ENCODE peak calls at places on chromosomes 1 and 21, in seven cellular contexts. One of them, this sample, is unnamed. For H3K4me1, the result is how much of the 10 kb centered on the place peaks cover.

GRCh38 chr21:45596704-45597318 is 46.7 kb upstream of the PCBP3 start:
- DNase-seq in uterus: peak
- DNase-seq in osteoblast: peak
- DNase-seq in neural progenitor cell: peak
- DNase-seq in transverse colon: peak
- DNase-seq in HAP-1: peak
- DNase-seq in astrocyte: no peak
- DNase-seq in this sample: peak

GRCh38 chr1:59128239-59128736 is 168.6 kb upstream of the FGGY start:
- DNase-seq in HAP-1: no peak
- DNase-seq in uterus: no peak
- DNase-seq in transverse colon: no peak
- DNase-seq in osteoblast: no peak
- DNase-seq in astrocyte: peak
- DNase-seq in neural progenitor cell: no peak
- DNase-seq in this sample: no peak

GRCh38 chr1:14726606-14727005 is 128.1 kb downstream of the KAZN start:
- DNase-seq in uterus: no peak
- DNase-seq in HAP-1: no peak
- DNase-seq in astrocyte: no peak
- DNase-seq in neural progenitor cell: no peak
- DNase-seq in transverse colon: no peak
- DNase-seq in osteoblast: no peak
- DNase-seq in this sample: no peak

GRCh38 chr21:18178509-18178908 is 66.1 kb upstream of the CHODL start:
- DNase-seq in transverse colon: no peak
- DNase-seq in uterus: no peak
- DNase-seq in astrocyte: no peak
- DNase-seq in neural progenitor cell: no peak
- DNase-seq in HAP-1: no peak
- DNase-seq in osteoblast: no peak
- DNase-seq in this sample: no peak

GRCh38 chr1:66617362-66617761 is 83.4 kb downstream of the SGIP1 start:
- DNase-seq in uterus: no peak
- DNase-seq in transverse colon: no peak
- DNase-seq in neural progenitor cell: no peak
- DNase-seq in astrocyte: no peak
- DNase-seq in HAP-1: no peak
- DNase-seq in osteoblast: no peak
- DNase-seq in this sample: no peak

GRCh38 chr1:40076895-40077312 is 20.1 kb downstream of the PPT1 start:
- DNase-seq in transverse colon: no peak
- DNase-seq in HAP-1: no peak
- DNase-seq in astrocyte: peak
- DNase-seq in neural progenitor cell: no peak
- DNase-seq in osteoblast: peak
- DNase-seq in uterus: peak
- DNase-seq in this sample: no peak

GRCh38 chr21:46376856-46377453 is 53.0 kb downstream of the PCNT start:
- DNase-seq in osteoblast: peak
- DNase-seq in astrocyte: no peak
- DNase-seq in transverse colon: no peak
- DNase-seq in HAP-1: no peak
- DNase-seq in neural progenitor cell: no peak
- DNase-seq in uterus: no peak
- DNase-seq in this sample: no peak

GRCh38 chr1:107172450-107172849 is 31.6 kb downstream of the NTNG1 start:
- DNase-seq in uterus: no peak
- DNase-seq in osteoblast: no peak
- DNase-seq in neural progenitor cell: no peak
- DNase-seq in transverse colon: no peak
- DNase-seq in HAP-1: no peak
- DNase-seq in astrocyte: peak
- DNase-seq in this sample: no peak

GRCh38 chr1:65422241-65423203 is 2.1 kb downstream of the LEPR start:
- DNase-seq in neural progenitor cell: no peak
- DNase-seq in astrocyte: peak
- DNase-seq in HAP-1: no peak
- DNase-seq in osteoblast: peak
- DNase-seq in uterus: no peak
- DNase-seq in transverse colon: no peak
- DNase-seq in this sample: no peak

GRCh38 chr21:43299441-43300277 is 127.3 kb downstream of the SIK1 start:
- DNase-seq in transverse colon: no peak
- DNase-seq in uterus: no peak
- DNase-seq in HAP-1: no peak
- DNase-seq in astrocyte: no peak
- DNase-seq in neural progenitor cell: no peak
- DNase-seq in osteoblast: no peak
- DNase-seq in this sample: no peak

GRCh38 chr1:32786856-32787255 is 30.3 kb downstream of the YARS1 start:
- DNase-seq in transverse colon: no peak
- DNase-seq in neural progenitor cell: no peak
- DNase-seq in uterus: no peak
- DNase-seq in astrocyte: no peak
- DNase-seq in HAP-1: no peak
- DNase-seq in osteoblast: no peak
- DNase-seq in this sample: no peak

GRCh38 chr1:84772428-84772943 is 82.2 kb upstream of the SSX2IP start:
- DNase-seq in osteoblast: peak
- DNase-seq in HAP-1: peak
- DNase-seq in astrocyte: peak
- DNase-seq in neural progenitor cell: peak
- DNase-seq in uterus: peak
- DNase-seq in transverse colon: peak
- DNase-seq in this sample: peak

GRCh38 chr21:39661740-39662139 is 49.0 kb downstream of the B3GALT5 start:
- DNase-seq in astrocyte: no peak
- DNase-seq in uterus: no peak
- DNase-seq in osteoblast: no peak
- DNase-seq in neural progenitor cell: no peak
- DNase-seq in transverse colon: no peak
- DNase-seq in HAP-1: no peak
- DNase-seq in this sample: no peak

GRCh38 chr21:31366825-31367224 is 22.8 kb upstream of the TIAM1 start:
- DNase-seq in uterus: no peak
- DNase-seq in neural progenitor cell: no peak
- DNase-seq in osteoblast: peak
- DNase-seq in transverse colon: no peak
- DNase-seq in astrocyte: peak
- DNase-seq in HAP-1: no peak
- DNase-seq in this sample: peak

GRCh38 chr1:30083800-30084464 is 639.5 kb downstream of the MATN1 start:
- DNase-seq in uterus: peak
- DNase-seq in osteoblast: peak
- DNase-seq in neural progenitor cell: no peak
- DNase-seq in astrocyte: peak
- DNase-seq in HAP-1: no peak
- DNase-seq in transverse colon: no peak
- DNase-seq in this sample: no peak

GRCh38 chr1:232462200-232462599 is 167.7 kb downstream of the SIPA1L2 start:
- DNase-seq in osteoblast: no peak
- DNase-seq in astrocyte: no peak
- DNase-seq in transverse colon: no peak
- DNase-seq in uterus: no peak
- DNase-seq in HAP-1: peak
- DNase-seq in neural progenitor cell: no peak
- DNase-seq in this sample: no peak

GRCh38 chr1:155911156-155912055 is at the start of gene RIT1:
- DNase-seq in osteoblast: peak
- DNase-seq in HAP-1: peak
- DNase-seq in uterus: peak
- DNase-seq in astrocyte: peak
- DNase-seq in transverse colon: peak
- DNase-seq in neural progenitor cell: peak
- DNase-seq in this sample: peak

GRCh38 chr1:54287176-54287650 is 87.2 kb downstream of the MRPL37 start:
- DNase-seq in osteoblast: peak
- DNase-seq in neural progenitor cell: no peak
- DNase-seq in transverse colon: peak
- DNase-seq in uterus: peak
- DNase-seq in HAP-1: peak
- DNase-seq in astrocyte: peak
- DNase-seq in this sample: peak

GRCh38 chr1:103218821-103219220 is 110.5 kb upstream of the COL11A1 start:
- DNase-seq in uterus: no peak
- DNase-seq in HAP-1: no peak
- DNase-seq in osteoblast: no peak
- DNase-seq in transverse colon: no peak
- DNase-seq in neural progenitor cell: no peak
- DNase-seq in astrocyte: peak
- DNase-seq in this sample: no peak

GRCh38 chr1:150696590-150696989 is 364 bp downstream of the GOLPH3L start:
- DNase-seq in astrocyte: no peak
- DNase-seq in uterus: no peak
- DNase-seq in neural progenitor cell: peak
- DNase-seq in HAP-1: no peak
- DNase-seq in osteoblast: peak
- DNase-seq in transverse colon: no peak
- DNase-seq in this sample: no peak

GRCh38 chr1:150696995-150697927 is at the start of gene GOLPH3L:
- DNase-seq in transverse colon: peak
- DNase-seq in HAP-1: peak
- DNase-seq in uterus: peak
- DNase-seq in osteoblast: peak
- DNase-seq in astrocyte: peak
- DNase-seq in neural progenitor cell: peak
- DNase-seq in this sample: peak

GRCh38 chr1:150695561-150695960 is 1.4 kb downstream of the GOLPH3L start:
- DNase-seq in neural progenitor cell: no peak
- DNase-seq in HAP-1: no peak
- DNase-seq in transverse colon: no peak
- DNase-seq in osteoblast: no peak
- DNase-seq in astrocyte: no peak
- DNase-seq in uterus: no peak
- DNase-seq in this sample: no peak

GRCh38 chr1:150692720-150693119 is 4.2 kb downstream of the GOLPH3L start:
- DNase-seq in astrocyte: no peak
- DNase-seq in transverse colon: no peak
- DNase-seq in osteoblast: no peak
- DNase-seq in uterus: no peak
- DNase-seq in HAP-1: no peak
- DNase-seq in neural progenitor cell: no peak
- DNase-seq in this sample: no peak

DNA sequence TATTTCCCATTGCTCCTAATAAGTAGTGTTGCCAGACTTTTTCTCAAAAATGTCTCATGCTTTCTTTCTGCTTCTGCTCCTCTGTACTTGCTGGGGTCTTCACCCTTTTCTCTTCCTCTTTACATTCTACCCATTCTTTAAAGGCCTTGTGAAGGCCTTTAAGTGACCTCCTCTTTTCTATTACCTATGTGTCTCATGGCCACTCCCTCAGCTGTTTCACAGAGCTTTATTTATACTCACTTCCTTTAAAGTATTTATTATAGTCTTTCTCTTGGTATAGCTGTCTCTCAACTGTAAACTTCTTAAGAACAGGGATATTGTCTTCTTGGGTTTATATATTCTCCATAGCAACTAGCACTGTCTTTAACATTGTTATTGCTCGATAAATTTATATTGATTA is 803 bp downstream of the GOLPH3L start:
- DNase-seq in HAP-1: no peak
- DNase-seq in uterus: no peak
- DNase-seq in astrocyte: no peak
- DNase-seq in osteoblast: no peak
- DNase-seq in transverse colon: no peak
- DNase-seq in neural progenitor cell: no peak
- DNase-seq in this sample: no peak
- H3K4me1 ChIP-seq in HAP-1: under half
- H3K4me1 ChIP-seq in uterus: under half
- H3K4me1 ChIP-seq in astrocyte: under half
- H3K4me1 ChIP-seq in osteoblast: under half
- H3K4me1 ChIP-seq in transverse colon: under half
- H3K4me1 ChIP-seq in neural progenitor cell: under half
- H3K4me1 ChIP-seq in this sample: under half

GRCh38 chr1:34759472-34760357 is at the start of gene GJB4:
- DNase-seq in transverse colon: no peak
- DNase-seq in HAP-1: no peak
- DNase-seq in astrocyte: no peak
- DNase-seq in uterus: no peak
- DNase-seq in osteoblast: peak
- DNase-seq in neural progenitor cell: no peak
- DNase-seq in this sample: no peak
- H3K4me1 ChIP-seq in transverse colon: under half
- H3K4me1 ChIP-seq in HAP-1: under half
- H3K4me1 ChIP-seq in astrocyte: under half
- H3K4me1 ChIP-seq in uterus: under half
- H3K4me1 ChIP-seq in osteoblast: under half
- H3K4me1 ChIP-seq in neural progenitor cell: under half
- H3K4me1 ChIP-seq in this sample: under half

GRCh38 chr1:150560986-150561829 is 12.0 kb downstream of the ADAMTSL4 start:
- DNase-seq in HAP-1: peak
- DNase-seq in astrocyte: peak
- DNase-seq in osteoblast: peak
- DNase-seq in neural progenitor cell: peak
- DNase-seq in uterus: peak
- DNase-seq in transverse colon: peak
- DNase-seq in this sample: peak
- H3K4me1 ChIP-seq in HAP-1: under half
- H3K4me1 ChIP-seq in astrocyte: under half
- H3K4me1 ChIP-seq in osteoblast: half or more
- H3K4me1 ChIP-seq in neural progenitor cell: under half
- H3K4me1 ChIP-seq in uterus: under half
- H3K4me1 ChIP-seq in transverse colon: half or more
- H3K4me1 ChIP-seq in this sample: half or more

GRCh38 chr1:228455715-228456114 is 31.5 kb upstream of the RNF187 start:
- DNase-seq in osteoblast: no peak
- DNase-seq in astrocyte: no peak
- DNase-seq in transverse colon: no peak
- DNase-seq in HAP-1: no peak
- DNase-seq in neural progenitor cell: no peak
- DNase-seq in uterus: no peak
- DNase-seq in this sample: no peak
- H3K4me1 ChIP-seq in osteoblast: under half
- H3K4me1 ChIP-seq in astrocyte: under half
- H3K4me1 ChIP-seq in transverse colon: under half
- H3K4me1 ChIP-seq in HAP-1: under half
- H3K4me1 ChIP-seq in neural progenitor cell: under half
- H3K4me1 ChIP-seq in uterus: under half
- H3K4me1 ChIP-seq in this sample: under half

GRCh38 chr1:93695411-93696005 is 13.9 kb upstream of the BCAR3 start:
- DNase-seq in neural progenitor cell: no peak
- DNase-seq in transverse colon: no peak
- DNase-seq in osteoblast: no peak
- DNase-seq in uterus: no peak
- DNase-seq in astrocyte: no peak
- DNase-seq in HAP-1: no peak
- DNase-seq in this sample: no peak
- H3K4me1 ChIP-seq in neural progenitor cell: under half
- H3K4me1 ChIP-seq in transverse colon: under half
- H3K4me1 ChIP-seq in osteoblast: under half
- H3K4me1 ChIP-seq in uterus: under half
- H3K4me1 ChIP-seq in astrocyte: under half
- H3K4me1 ChIP-seq in HAP-1: under half
- H3K4me1 ChIP-seq in this sample: under half